ENCODE peak calls at places on chromosome 11, in eight cellular contexts. R is brain microvascular endothelial cell, E is neural progenitor cell, O is psoas muscle, J is GM23338, L is tibial nerve, Q is pancreas, T is MCF 10A. V is an unnamed sample.
A peak's percentile ranks its signal among the peaks of the same experiment; 100 is the strongest.

GRCh38 chr11:118714816-118715215 is 35.4 kb upstream of the TREH start:
- DNase-seq in R (no peak), E (no peak), O (no peak), J (no peak), L (no peak), Q (no peak), T (no peak), V (no peak)

GRCh38 chr11:85949798-85950197 is 94.6 kb downstream of the CCDC83 start:
- DNase-seq in R (no peak), E (no peak), O (no peak), J (no peak), L (no peak), Q (no peak), T (no peak), V (no peak)

GRCh38 chr11:132088551-132088950 is 718.1 kb downstream of the NTM start:
- DNase-seq in R (no peak), E (no peak), O (no peak), J (no peak), L (no peak), Q (no peak), T (no peak), V (no peak)

GRCh38 chr11:134014502-134014901 is 54.4 kb upstream of the JAM3 start:
- DNase-seq in R (no peak), E (peak; percentile 64), O (no peak), J (peak; percentile 77), L (no peak), Q (peak; percentile 36), T (peak; percentile 46), V (no peak)

GRCh38 chr11:113106507-113106906 is 145.3 kb downstream of the NCAM1 start:
- DNase-seq in R (peak; percentile 31), E (no peak), O (no peak), J (no peak), L (no peak), Q (no peak), T (no peak), V (no peak)

GRCh38 chr11:23284626-23285025 is 424.4 kb upstream of the CCDC179 start:
- DNase-seq in R (no peak), E (no peak), O (no peak), J (no peak), L (no peak), Q (no peak), T (no peak), V (no peak)

GRCh38 chr11:45450189-45450588 is 164.0 kb upstream of the SYT13 start:
- DNase-seq in R (peak; percentile 23), E (no peak), O (no peak), J (no peak), L (no peak), Q (no peak), T (peak; percentile 39), V (no peak)

GRCh38 chr11:96338910-96339703 is 3.9 kb downstream of the MAML2 start:
- DNase-seq in R (peak; percentile 73), E (no peak), O (peak; percentile 59), J (peak; percentile 36), L (no peak), Q (no peak), T (peak; percentile 86), V (peak; percentile 51)

GRCh38 chr11:122210378-122210995 is 94.5 kb upstream of the BLID start:
- DNase-seq in R (no peak), E (no peak), O (no peak), J (no peak), L (no peak), Q (no peak), T (peak; percentile 60), V (no peak)

GRCh38 chr11:122214080-122214479 is 98.1 kb upstream of the BLID start:
- DNase-seq in R (no peak), E (no peak), O (no peak), J (no peak), L (no peak), Q (no peak), T (no peak), V (no peak)

GRCh38 chr11:122215244-122215992 is 99.4 kb upstream of the BLID start:
- DNase-seq in R (peak; percentile 98), E (peak; percentile 82), O (peak; percentile 89), J (peak; percentile 85), L (peak; percentile 47), Q (peak; percentile 55), T (peak; percentile 66), V (peak; percentile 70)

GRCh38 chr11:122214567-122214966 is 98.6 kb upstream of the BLID start:
- DNase-seq in R (peak; percentile 76), E (no peak), O (no peak), J (no peak), L (no peak), Q (no peak), T (no peak), V (no peak)

GRCh38 chr11:122213111-122213510 is 97.1 kb upstream of the BLID start:
- DNase-seq in R (no peak), E (no peak), O (no peak), J (no peak), L (no peak), Q (no peak), T (no peak), V (no peak)
- TF ChIP-seq CTCF in R (no peak), E (no peak), O (no peak), J (no peak), L (no peak), Q (no peak), T (no peak), V (no peak)

GRCh38 chr11:130068986-130069683 is 559 bp upstream of the APLP2 start:
- DNase-seq in R (peak; percentile 70), E (peak; percentile 71), O (peak; percentile 91), J (peak; percentile 67), L (peak; percentile 43), Q (peak; percentile 41), T (peak; percentile 91), V (no peak)
- TF ChIP-seq CTCF in R (peak; percentile 43), E (no peak), O (peak; percentile 27), J (no peak), L (peak; percentile 56), Q (no peak), T (no peak), V (no peak)

GRCh38 chr11:3345736-3346135 is 33.2 kb downstream of the ZNF195 start:
- DNase-seq in R (no peak), E (no peak), O (no peak), J (no peak), L (no peak), Q (no peak), T (no peak), V (no peak)
- TF ChIP-seq CTCF in R (no peak), E (no peak), O (no peak), J (no peak), L (no peak), Q (no peak), T (no peak), V (no peak)

GRCh38 chr11:60165946-60166345 is 16.9 kb downstream of the MS4A6A start:
- DNase-seq in R (no peak), E (no peak), O (no peak), J (no peak), L (no peak), Q (no peak), T (peak; percentile 15), V (no peak)

GRCh38 chr11:60168306-60168705 is 14.6 kb downstream of the MS4A6A start:
- DNase-seq in R (no peak), E (no peak), O (peak; percentile 12), J (no peak), L (no peak), Q (no peak), T (peak; percentile 52), V (no peak)

GRCh38 chr11:60172011-60172410 is 10.9 kb downstream of the MS4A6A start:
- DNase-seq in R (no peak), E (no peak), O (no peak), J (no peak), L (no peak), Q (no peak), T (no peak), V (no peak)

GRCh38 chr11:60170566-60170965 is 12.3 kb downstream of the MS4A6A start:
- DNase-seq in R (no peak), E (no peak), O (no peak), J (no peak), L (no peak), Q (no peak), T (no peak), V (no peak)

GRCh38 chr11:60169264-60169915 is 13.5 kb downstream of the MS4A6A start:
- DNase-seq in R (peak; percentile 2), E (peak; percentile 22), O (no peak), J (peak; percentile 68), L (no peak), Q (peak; percentile 88), T (peak; percentile 98), V (no peak)
- TF ChIP-seq CTCF in R (peak; percentile 30), E (peak; percentile 36), O (peak; percentile 28), J (peak; percentile 54), L (peak; percentile 48), Q (no peak), T (peak; percentile 76), V (no peak)

GRCh38 chr11:110243804-110244203 is 52.6 kb downstream of the RDX start:
- DNase-seq in R (no peak), E (no peak), O (no peak), J (no peak), L (no peak), Q (no peak), T (no peak), V (no peak)

GRCh38 chr11:110250168-110250567 is 46.2 kb downstream of the RDX start:
- DNase-seq in R (no peak), E (no peak), O (no peak), J (no peak), L (no peak), Q (no peak), T (no peak), V (no peak)

GRCh38 chr11:110253525-110253924 is 42.9 kb downstream of the RDX start:
- DNase-seq in R (no peak), E (no peak), O (no peak), J (no peak), L (no peak), Q (no peak), T (no peak), V (no peak)

GRCh38 chr11:110251837-110252236 is 44.6 kb downstream of the RDX start:
- DNase-seq in R (peak; percentile 62), E (no peak), O (no peak), J (no peak), L (no peak), Q (peak; percentile 74), T (peak; percentile 97), V (no peak)

GRCh38 chr11:110249066-110249465 is 47.3 kb downstream of the RDX start:
- DNase-seq in R (no peak), E (no peak), O (no peak), J (no peak), L (no peak), Q (no peak), T (peak; percentile 6), V (no peak)
- TF ChIP-seq CTCF in R (peak; percentile 22), E (peak; percentile 31), O (peak; percentile 6), J (peak; percentile 41), L (no peak), Q (no peak), T (no peak), V (peak; percentile 7)

DNA sequence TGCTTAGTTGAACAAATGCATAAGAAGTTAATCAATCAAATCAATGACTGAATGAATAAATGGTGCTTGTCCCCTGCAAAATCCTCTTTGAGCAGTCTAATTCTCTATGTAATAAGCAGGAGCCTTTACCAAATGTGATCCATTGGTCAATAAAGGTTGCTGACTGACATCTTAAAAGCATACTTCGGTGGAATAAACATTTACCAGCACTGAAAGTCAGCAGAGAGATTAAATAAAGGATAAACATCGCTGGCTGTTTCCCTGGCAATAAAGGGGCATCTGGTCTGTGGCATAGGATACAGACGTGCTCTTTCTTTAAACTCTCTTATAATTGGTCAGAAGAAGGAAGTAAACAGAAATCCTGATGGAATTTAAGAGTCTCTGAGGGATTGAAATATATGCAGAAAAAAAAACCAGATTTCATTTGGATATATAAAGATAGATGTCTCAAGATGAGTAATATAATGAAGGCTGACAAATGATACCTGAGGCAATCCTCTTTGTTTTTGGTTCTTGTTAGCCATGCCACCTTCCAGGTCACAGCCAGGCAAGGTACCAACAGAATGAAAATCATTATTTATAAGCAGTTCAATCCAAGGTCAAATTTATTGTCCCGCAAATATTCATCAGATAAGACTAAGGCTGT is 578.4 kb upstream of the CCDC90B start:
- DNase-seq in R (no peak), E (no peak), O (no peak), J (no peak), L (no peak), Q (no peak), T (no peak), V (no peak)
- TF ChIP-seq CTCF in R (no peak), E (no peak), O (no peak), J (no peak), L (no peak), Q (no peak), T (no peak), V (no peak)